ENCODE peak calls at places on chromosomes 1 and 21, in four cellular contexts. One of them, this sample, is unnamed.

GRCh38 chr1:168613689-168614655 is 37.6 kb downstream of the XCL1 start:
- DNase-seq in H9: no peak
- DNase-seq in pancreas: no peak
- DNase-seq in endodermal cell: no peak
- DNase-seq in this sample: peak; percentile 73

GRCh38 chr1:173332026-173332425 is 124.9 kb upstream of the TNFSF4 start:
- DNase-seq in H9: no peak
- DNase-seq in pancreas: no peak
- DNase-seq in endodermal cell: no peak
- DNase-seq in this sample: no peak

GRCh38 chr21:34736116-34736870 is 67.5 kb downstream of the CLIC6 start:
- DNase-seq in H9: no peak
- DNase-seq in pancreas: no peak
- DNase-seq in endodermal cell: no peak
- DNase-seq in this sample: no peak

GRCh38 chr1:44289530-44289929 is 65.5 kb downstream of the ERI3 start:
- DNase-seq in H9: no peak
- DNase-seq in pancreas: peak; percentile 62
- DNase-seq in endodermal cell: no peak
- DNase-seq in this sample: no peak

GRCh38 chr1:1092890-1093609 is 18.9 kb upstream of the RNF223 start:
- DNase-seq in H9: no peak
- DNase-seq in pancreas: no peak
- DNase-seq in endodermal cell: no peak
- DNase-seq in this sample: no peak

GRCh38 chr21:32770514-32771133 is 931 bp downstream of the PAXBP1 start:
- DNase-seq in H9: no peak
- DNase-seq in pancreas: no peak
- DNase-seq in endodermal cell: no peak
- DNase-seq in this sample: no peak

GRCh38 chr1:216221260-216221700 is 202.0 kb downstream of the USH2A start:
- DNase-seq in H9: peak; percentile 63
- DNase-seq in pancreas: no peak
- DNase-seq in endodermal cell: peak; percentile 81
- DNase-seq in this sample: peak; percentile 33

GRCh38 chr1:10962483-10962882 is 50.0 kb upstream of the TARDBP start:
- DNase-seq in H9: no peak
- DNase-seq in pancreas: peak; percentile 80
- DNase-seq in endodermal cell: no peak
- DNase-seq in this sample: no peak

GRCh38 chr1:206946261-206946660 is at the start of gene PIGR:
- DNase-seq in H9: no peak
- DNase-seq in pancreas: no peak
- DNase-seq in endodermal cell: no peak
- DNase-seq in this sample: no peak

GRCh38 chr1:161089251-161089924 is at the start of gene NECTIN4:
- DNase-seq in H9: peak; percentile 53
- DNase-seq in pancreas: peak; percentile 87
- DNase-seq in endodermal cell: peak; percentile 67
- DNase-seq in this sample: no peak

GRCh38 chr1:107991371-107992066 is 26.5 kb upstream of the VAV3 start:
- DNase-seq in H9: no peak
- DNase-seq in pancreas: no peak
- DNase-seq in endodermal cell: no peak
- DNase-seq in this sample: no peak

GRCh38 chr1:43177691-43178090 is 5.6 kb downstream of the CFAP57 start:
- DNase-seq in H9: no peak
- DNase-seq in pancreas: no peak
- DNase-seq in endodermal cell: no peak
- DNase-seq in this sample: no peak

GRCh38 chr1:228415221-228415620 is 1.4 kb downstream of the TRIM17 start:
- DNase-seq in H9: no peak
- DNase-seq in pancreas: no peak
- DNase-seq in endodermal cell: no peak
- DNase-seq in this sample: no peak

GRCh38 chr1:14968251-14968812 is 185.2 kb upstream of the TMEM51 start:
- DNase-seq in H9: no peak
- DNase-seq in pancreas: no peak
- DNase-seq in endodermal cell: no peak
- DNase-seq in this sample: no peak

GRCh38 chr1:62090016-62090415 is 104.6 kb upstream of the L1TD1 start:
- DNase-seq in H9: no peak
- DNase-seq in pancreas: no peak
- DNase-seq in endodermal cell: peak; percentile 71
- DNase-seq in this sample: no peak

GRCh38 chr1:209076688-209077087 is 506.8 kb upstream of the CAMK1G start:
- DNase-seq in H9: no peak
- DNase-seq in pancreas: no peak
- DNase-seq in endodermal cell: no peak
- DNase-seq in this sample: no peak
- TF ChIP-seq CTCF in H9: peak; percentile 61
- TF ChIP-seq CTCF in pancreas: no peak
- TF ChIP-seq CTCF in endodermal cell: peak; percentile 58
- TF ChIP-seq CTCF in this sample: no peak

GRCh38 chr1:80445021-80445420 is 1355.7 kb upstream of the ADGRL2 start:
- DNase-seq in H9: no peak
- DNase-seq in pancreas: no peak
- DNase-seq in endodermal cell: no peak
- DNase-seq in this sample: no peak

GRCh38 chr1:80447533-80447932 is 1353.2 kb upstream of the ADGRL2 start:
- DNase-seq in H9: no peak
- DNase-seq in pancreas: no peak
- DNase-seq in endodermal cell: no peak
- DNase-seq in this sample: no peak

GRCh38 chr1:80444171-80444570 is 1356.6 kb upstream of the ADGRL2 start:
- DNase-seq in H9: no peak
- DNase-seq in pancreas: no peak
- DNase-seq in endodermal cell: no peak
- DNase-seq in this sample: no peak

GRCh38 chr1:80436851-80437250 is 1363.9 kb upstream of the ADGRL2 start:
- DNase-seq in H9: no peak
- DNase-seq in pancreas: no peak
- DNase-seq in endodermal cell: no peak
- DNase-seq in this sample: no peak

GRCh38 chr1:80441664-80442063 is 1359.1 kb upstream of the ADGRL2 start:
- DNase-seq in H9: no peak
- DNase-seq in pancreas: no peak
- DNase-seq in endodermal cell: no peak
- DNase-seq in this sample: no peak
- TF ChIP-seq CTCF in H9: peak; percentile 39
- TF ChIP-seq CTCF in pancreas: no peak
- TF ChIP-seq CTCF in endodermal cell: peak; percentile 43
- TF ChIP-seq CTCF in this sample: no peak

GRCh38 chr21:18041012-18041411 is 203.6 kb upstream of the CHODL start:
- DNase-seq in H9: peak; percentile 28
- DNase-seq in pancreas: no peak
- DNase-seq in endodermal cell: peak; percentile 60
- DNase-seq in this sample: peak; percentile 7
- TF ChIP-seq CTCF in H9: peak; percentile 83
- TF ChIP-seq CTCF in pancreas: no peak
- TF ChIP-seq CTCF in endodermal cell: peak; percentile 88
- TF ChIP-seq CTCF in this sample: peak; percentile 45

GRCh38 chr1:154627247-154628121 is 19.5 kb upstream of the ADAR start:
- DNase-seq in H9: peak; percentile 88
- DNase-seq in pancreas: peak; percentile 87
- DNase-seq in endodermal cell: peak; percentile 96
- DNase-seq in this sample: peak; percentile 85
- TF ChIP-seq CTCF in H9: no peak
- TF ChIP-seq CTCF in pancreas: no peak
- TF ChIP-seq CTCF in endodermal cell: no peak
- TF ChIP-seq CTCF in this sample: no peak

This sample was measured in nephron progenitor cell.